ENCODE peak calls at places on chromosomes 11 and 22, in ten cellular contexts. P is GM12865, L is tibial artery, S is colonic mucosa, B is pancreas, M is adrenal gland, Q is keratinocyte, F is fibroblast of mammary gland, U is A549, X is DND-41. R is an unnamed sample.

GRCh38 chr22:44033689-44034088 is 9.6 kb downstream of the PARVB start:
- DNase-seq in P (no peak), L (no peak), S (no peak), B (no peak), M (no peak), Q (no peak), F (peak; percentile 49), U (no peak), X (no peak), R (peak; percentile 50)

GRCh38 chr22:31022516-31022915 is 53.5 kb downstream of the TUG1 start:
- DNase-seq in P (no peak), L (no peak), S (no peak), B (no peak), M (no peak), Q (no peak), F (no peak), U (no peak), X (no peak), R (no peak)

GRCh38 chr11:116529681-116530080 is 243.1 kb downstream of the BUD13 start:
- DNase-seq in P (no peak), L (no peak), S (no peak), B (no peak), M (no peak), Q (no peak), F (no peak), U (no peak), X (no peak), R (no peak)

GRCh38 chr11:77407613-77408012 is 66.3 kb downstream of the PAK1 start:
- DNase-seq in P (no peak), L (no peak), S (peak; percentile 85), B (peak; percentile 72), M (peak; percentile 82), Q (no peak), F (peak; percentile 93), U (peak; percentile 17), X (no peak), R (no peak)

GRCh38 chr11:39732002-39732401 is 1727.5 kb downstream of the LRRC4C start:
- DNase-seq in P (no peak), L (no peak), S (no peak), B (no peak), M (no peak), Q (no peak), F (no peak), U (no peak), X (no peak), R (no peak)

GRCh38 chr22:30036656-30037055 is 43.6 kb upstream of the HORMAD2 start:
- DNase-seq in P (no peak), L (no peak), S (no peak), B (no peak), M (no peak), Q (no peak), F (no peak), U (no peak), X (no peak), R (no peak)

GRCh38 chr11:693415-693831 is 1.6 kb downstream of the DEAF1 start:
- DNase-seq in P (no peak), L (no peak), S (no peak), B (no peak), M (no peak), Q (no peak), F (peak; percentile 31), U (no peak), X (no peak), R (no peak)

GRCh38 chr11:124586247-124586860 is 16.6 kb downstream of the OR8A1 start:
- DNase-seq in P (peak; percentile 65), L (no peak), S (peak; percentile 58), B (peak; percentile 39), M (peak; percentile 35), Q (no peak), F (peak; percentile 67), U (peak; percentile 2), X (peak; percentile 52), R (peak; percentile 67)

GRCh38 chr11:119742263-119742861 is 13.4 kb upstream of the NECTIN1 start:
- DNase-seq in P (no peak), L (no peak), S (peak; percentile 62), B (no peak), M (peak; percentile 18), Q (no peak), F (no peak), U (no peak), X (no peak), R (peak; percentile 72)

GRCh38 chr11:86608251-86608799 is 64.1 kb downstream of the ME3 start:
- DNase-seq in P (peak; percentile 63), L (peak; percentile 79), S (peak; percentile 78), B (peak; percentile 75), M (peak; percentile 69), Q (peak; percentile 44), F (peak; percentile 83), U (peak; percentile 47), X (peak; percentile 45), R (peak; percentile 43)

GRCh38 chr11:46665356-46665755 is 35.1 kb downstream of the ARHGAP1 start:
- DNase-seq in P (no peak), L (peak; percentile 54), S (no peak), B (no peak), M (no peak), Q (no peak), F (no peak), U (no peak), X (no peak), R (no peak)

GRCh38 chr11:134476435-134477021 is 64.5 kb upstream of the B3GAT1 start:
- DNase-seq in P (no peak), L (no peak), S (no peak), B (no peak), M (no peak), Q (no peak), F (no peak), U (no peak), X (peak; percentile 44), R (peak; percentile 87)

GRCh38 chr11:32494629-32495028 is 59.3 kb upstream of the WT1 start:
- DNase-seq in P (no peak), L (no peak), S (no peak), B (no peak), M (no peak), Q (no peak), F (no peak), U (no peak), X (no peak), R (no peak)

GRCh38 chr11:32500001-32500400 is 64.7 kb upstream of the WT1 start:
- DNase-seq in P (no peak), L (no peak), S (no peak), B (no peak), M (no peak), Q (no peak), F (no peak), U (no peak), X (no peak), R (peak; percentile 13)

GRCh38 chr11:32497951-32498350 is 62.6 kb upstream of the WT1 start:
- DNase-seq in P (no peak), L (no peak), S (no peak), B (no peak), M (no peak), Q (no peak), F (no peak), U (no peak), X (no peak), R (no peak)
- TF ChIP-seq CTCF in P (no peak), L (no peak), S (no peak), B (no peak), M (no peak), Q (no peak), F (no peak), U (no peak), X (no peak), R (no peak)

DNA sequence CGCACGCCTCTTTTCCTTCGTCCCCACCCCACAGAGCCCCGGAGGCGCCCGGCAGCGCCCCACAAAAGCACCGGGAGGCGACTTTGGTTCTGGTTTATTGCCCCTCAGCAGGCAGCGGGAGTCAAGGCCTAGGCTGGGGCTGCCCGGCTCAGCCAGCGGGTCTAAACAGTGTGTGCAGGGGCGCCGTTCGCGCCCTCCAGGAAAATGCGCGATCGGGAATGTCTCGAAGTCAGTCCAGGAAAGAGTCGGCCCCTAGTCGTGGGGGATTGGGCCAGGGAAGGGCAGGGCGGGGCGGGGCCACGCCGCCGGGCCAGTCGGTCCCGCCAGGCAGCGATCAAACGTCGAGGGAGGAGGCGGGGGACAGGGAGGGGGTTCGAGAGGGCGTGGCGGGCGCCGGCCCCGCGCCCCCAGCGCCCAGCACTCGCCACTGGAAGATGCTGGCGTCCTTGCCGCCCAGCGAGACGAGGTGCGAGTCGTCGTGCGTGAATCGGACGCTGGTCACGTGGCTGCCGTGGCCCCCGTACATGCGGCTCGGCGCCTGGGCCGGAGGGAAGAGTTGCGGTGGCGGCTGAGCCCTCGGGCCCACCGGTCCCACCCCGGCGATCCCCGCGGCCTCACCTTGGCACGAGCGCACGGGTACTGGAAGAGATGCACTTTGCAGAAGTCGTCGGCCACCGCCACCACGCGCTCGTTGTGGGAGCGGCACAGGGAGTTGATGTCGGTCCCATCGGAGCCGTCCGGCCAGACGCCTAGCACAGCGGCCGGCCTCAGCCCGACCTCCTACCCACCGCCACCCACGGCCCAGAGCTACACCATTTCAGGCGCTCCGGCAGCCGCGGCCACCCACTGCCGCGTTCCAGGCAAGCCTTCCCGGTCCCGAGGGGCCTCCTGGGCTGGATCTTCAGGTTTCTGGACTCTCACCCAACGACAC is 741 bp upstream of the MTA2 start:
- DNase-seq in P (no peak), L (peak; percentile 89), S (peak; percentile 80), B (peak; percentile 72), M (peak; percentile 84), Q (no peak), F (peak; percentile 52), U (no peak), X (no peak), R (peak; percentile 53)
- TF ChIP-seq CTCF in P (no peak), L (no peak), S (no peak), B (no peak), M (no peak), Q (peak; percentile 39), F (no peak), U (no peak), X (no peak), R (no peak)

DNA sequence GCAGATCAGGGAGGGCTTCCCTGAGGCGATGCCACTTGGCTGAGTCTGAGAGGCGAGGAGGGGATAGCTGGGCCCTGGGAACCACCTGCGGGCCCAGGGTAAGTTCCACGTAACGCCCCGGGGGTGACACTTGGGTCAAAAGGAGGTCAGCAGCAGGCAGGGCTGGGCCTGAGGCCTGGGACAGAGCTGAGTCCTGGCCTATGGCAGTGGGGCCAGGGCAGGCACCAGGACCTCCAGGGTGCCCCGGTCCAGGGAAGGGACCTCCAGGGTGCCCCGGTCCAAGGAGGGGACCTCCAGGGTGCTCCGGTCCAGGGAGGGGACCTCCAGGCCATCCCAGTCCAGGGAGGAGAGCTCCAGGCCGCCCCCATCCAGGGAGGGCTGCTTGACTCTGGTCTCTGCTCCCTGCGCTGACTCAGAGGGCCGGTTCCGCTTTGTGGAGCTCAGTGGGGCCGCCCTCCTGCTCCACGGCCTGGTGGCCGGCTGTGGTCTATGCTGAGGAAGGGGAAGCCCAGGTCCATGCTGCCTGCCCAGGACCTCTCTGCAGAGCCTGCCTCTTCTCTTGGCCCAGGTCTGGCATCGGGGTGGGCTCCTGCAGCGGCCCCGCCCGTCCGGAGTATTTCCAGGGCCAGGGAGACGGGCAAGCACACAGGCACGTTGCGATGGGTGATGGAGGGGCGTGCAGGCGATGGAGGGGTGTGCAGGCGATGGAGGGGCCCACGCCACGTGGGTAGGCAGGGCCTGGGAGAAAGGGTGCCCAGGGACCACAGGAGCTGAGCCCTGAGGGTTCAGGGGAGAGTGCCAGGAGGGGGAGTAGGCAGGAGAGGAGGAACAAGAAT is 19.5 kb upstream of the WNT7B start:
- DNase-seq in P (peak; percentile 38), L (peak; percentile 81), S (no peak), B (peak; percentile 50), M (peak; percentile 62), Q (no peak), F (peak; percentile 71), U (no peak), X (no peak), R (no peak)
- TF ChIP-seq CTCF in P (no peak), L (no peak), S (no peak), B (no peak), M (no peak), Q (no peak), F (no peak), U (no peak), X (no peak), R (no peak)

GRCh38 chr22:49701380-49702067 is 126.1 kb downstream of the BRD1 start:
- DNase-seq in P (no peak), L (no peak), S (no peak), B (no peak), M (no peak), Q (no peak), F (no peak), U (no peak), X (no peak), R (no peak)
- TF ChIP-seq CTCF in P (peak; percentile 31), L (no peak), S (peak; percentile 36), B (no peak), M (no peak), Q (peak; percentile 12), F (peak; percentile 34), U (peak; percentile 34), X (peak; percentile 72), R (peak; percentile 37)